ENCODE peak calls at places on chromosomes 5 and 9, in four cellular contexts. C, O, E and Q are unnamed samples.
A peak's percentile ranks its signal among the peaks of the same experiment; 100 is the strongest.

GRCh38 chr5:78245126-78245525 is 49.4 kb downstream of the AP3B1 start:
- DNase-seq in O (no peak), E (no peak), C (no peak), Q (no peak)

GRCh38 chr9:82117025-82117424 is 128.5 kb downstream of the SPATA31D1 start:
- DNase-seq in E (no peak), O (no peak), C (no peak), Q (no peak)

GRCh38 chr5:101271416-101271815 is 368.3 kb upstream of the ST8SIA4 start:
- DNase-seq in C (no peak), E (no peak), O (no peak), Q (no peak)

GRCh38 chr9:71071633-71072032 is 49.8 kb downstream of the TRPM3 start:
- DNase-seq in C (no peak), O (no peak), E (no peak), Q (no peak)

GRCh38 chr5:142981475-142981874 is 211.3 kb downstream of the ARHGAP26 start:
- DNase-seq in C (no peak), E (no peak), O (no peak), Q (no peak)

GRCh38 chr9:131422241-131422792 is 28.4 kb downstream of the PRRC2B start:
- DNase-seq in E (peak; percentile 62), C (peak; percentile 49), O (no peak), Q (no peak)

GRCh38 chr5:73853091-73853490 is 227.1 kb downstream of the ARHGEF28 start:
- DNase-seq in C (peak; percentile 30), E (no peak), O (no peak), Q (no peak)

GRCh38 chr9:70220216-70220615 is 38.6 kb upstream of the SMC5 start:
- DNase-seq in O (no peak), C (no peak), E (no peak), Q (no peak)

GRCh38 chr5:73412597-73412988 is 36.0 kb downstream of the FOXD1 start:
- DNase-seq in E (no peak), O (no peak), C (peak; percentile 29), Q (no peak)

GRCh38 chr5:76954383-76954763 is 1.5 kb downstream of the CRHBP start:
- DNase-seq in C (no peak), O (no peak), E (no peak), Q (no peak)

GRCh38 chr5:146103594-146103993 is 1.8 kb downstream of the PLAC8L1 start:
- DNase-seq in E (no peak), O (no peak), C (no peak), Q (peak; percentile 40)

GRCh38 chr9:35423499-35423898 is 66.4 kb upstream of the RUSC2 start:
- DNase-seq in O (no peak), E (no peak), C (peak; percentile 29), Q (no peak)

GRCh38 chr5:153952893-153953292 is 85.8 kb downstream of the FAM114A2 start:
- DNase-seq in E (no peak), C (no peak), O (no peak), Q (no peak)

GRCh38 chr5:17373406-17374110 is 124.5 kb upstream of the TAF11L2 start:
- DNase-seq in E (no peak), O (no peak), C (no peak), Q (no peak)

GRCh38 chr9:133839822-133840329 is 101.7 kb upstream of the SARDH start:
- DNase-seq in C (no peak), O (no peak), E (no peak), Q (peak; percentile 51)
- H3K27ac ChIP-seq in C (no peak overlapping the region), O (no peak overlapping the region), E (no peak overlapping the region), Q (no peak overlapping the region)

GRCh38 chr9:121153642-121154041 is 48.0 kb downstream of the RAB14 start:
- DNase-seq in O (no peak), E (no peak), C (no peak), Q (no peak)
- H3K27ac ChIP-seq in O (no peak overlapping the region), E (no peak overlapping the region), C (no peak overlapping the region), Q (no peak overlapping the region)

DNA sequence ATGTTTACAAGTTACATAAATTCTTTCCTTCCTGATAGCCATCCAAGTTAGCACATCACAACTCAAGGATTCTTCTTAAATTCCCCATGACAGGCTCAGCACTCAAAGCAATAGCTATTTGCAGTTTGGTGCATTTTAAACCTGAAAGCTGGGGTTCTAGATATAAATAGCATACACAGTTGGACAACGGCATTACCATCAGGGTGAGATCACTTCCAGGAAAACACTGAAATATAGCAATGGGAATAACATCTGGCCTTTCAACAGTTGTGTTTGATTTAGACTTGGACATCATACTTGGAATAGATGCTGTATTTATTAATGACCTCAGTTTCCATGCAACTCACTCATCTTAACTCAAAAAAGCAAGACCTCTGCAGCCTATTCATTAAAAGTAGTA is 24.7 kb upstream of the LECT2 start:
- DNase-seq in O (no peak), E (no peak), C (no peak), Q (no peak)
- H3K27ac ChIP-seq in O (no peak overlapping the region), E (no peak overlapping the region), C (peak overlapping the region; percentile 86), Q (peak overlapping the region; percentile 75)

GRCh38 chr5:179204572-179204971 is 140.7 kb downstream of the ADAMTS2 start:
- DNase-seq in E (no peak), O (no peak), C (no peak), Q (no peak)
- H3K27ac ChIP-seq in E (no peak overlapping the region), O (no peak overlapping the region), C (no peak overlapping the region), Q (no peak overlapping the region)

GRCh38 chr5:150429410-150429873 is 16.7 kb upstream of the CD74 start:
- DNase-seq in O (no peak), C (no peak), E (no peak), Q (no peak)

GRCh38 chr5:150434502-150434901 is 15.0 kb downstream of the RPS14 start:
- DNase-seq in E (no peak), C (no peak), O (no peak), Q (no peak)

GRCh38 chr5:150431048-150431447 is 18.3 kb upstream of the CD74 start:
- DNase-seq in E (no peak), O (no peak), C (no peak), Q (no peak)

GRCh38 chr5:150428978-150429377 is 16.3 kb upstream of the CD74 start:
- DNase-seq in C (no peak), E (no peak), O (no peak), Q (no peak)

GRCh38 chr5:150431574-150431973 is 18.0 kb downstream of the RPS14 start:
- DNase-seq in O (no peak), E (no peak), C (no peak), Q (no peak)
- H3K27ac ChIP-seq in O (no peak overlapping the region), E (no peak overlapping the region), C (no peak overlapping the region), Q (peak overlapping the region; percentile 49)

GRCh38 chr5:89213584-89213983 is 330.6 kb upstream of the MEF2C start:
- DNase-seq in C (no peak), E (peak; percentile 60), O (no peak), Q (no peak)
- H3K27ac ChIP-seq in C (no peak overlapping the region), E (no peak overlapping the region), O (no peak overlapping the region), Q (no peak overlapping the region)

GRCh38 chr5:173920024-173920753 is 32.0 kb downstream of the CPEB4 start:
- DNase-seq in E (no peak), C (no peak), O (no peak), Q (no peak)
- H3K27ac ChIP-seq in E (no peak overlapping the region), C (peak overlapping the region; percentile 53), O (no peak overlapping the region), Q (peak overlapping the region; percentile 86)